ENCODE peak calls at places on chromosomes 11 and 22, in six cellular contexts. N is EL; Z is cardiac fibroblast; S is tibial nerve; B is MCF 10A; X is activated CD4-positive, alpha-beta T cell treated with anti-CD3 and anti-CD28 coated beads for 4 hours. P is an unnamed sample.

GRCh38 chr11:6667733-6668374 is 12.2 kb upstream of the DCHS1 start:
- DNase-seq in N (peak; percentile 52), Z (peak; percentile 61), S (no peak), B (peak; percentile 43), X (peak; percentile 36), P (no peak)

GRCh38 chr22:25027552-25027951 is 75.0 kb downstream of the KIAA1671 start:
- DNase-seq in N (no peak), Z (peak; percentile 63), S (no peak), B (peak; percentile 40), X (no peak), P (no peak)

GRCh38 chr22:22219140-22219996 is 25.2 kb upstream of the VPREB1 start:
- DNase-seq in N (no peak), Z (no peak), S (no peak), B (no peak), X (no peak), P (no peak)

GRCh38 chr11:4466168-4466891 is 16.1 kb upstream of the OR52K1 start:
- DNase-seq in N (no peak), Z (no peak), S (no peak), B (no peak), X (no peak), P (no peak)

GRCh38 chr11:8683115-8683807 is 669 bp downstream of the RPL27A start:
- DNase-seq in N (no peak), Z (no peak), S (no peak), B (no peak), X (no peak), P (no peak)

GRCh38 chr11:13826505-13827278 is 135.8 kb upstream of the SPON1 start:
- DNase-seq in N (peak; percentile 2), Z (no peak), S (no peak), B (peak; percentile 54), X (no peak), P (peak; percentile 77)

GRCh38 chr11:72040497-72041363 is 39.6 kb downstream of the NUMA1 start:
- DNase-seq in N (peak; percentile 92), Z (peak; percentile 97), S (peak; percentile 96), B (peak; percentile 91), X (peak; percentile 72), P (peak; percentile 98)

GRCh38 chr22:49042877-49043859 is 784.5 kb downstream of the BRD1 start:
- DNase-seq in N (no peak), Z (no peak), S (no peak), B (no peak), X (no peak), P (no peak)

GRCh38 chr22:31148953-31149627 is 8.8 kb upstream of the PLA2G3 start:
- DNase-seq in N (peak; percentile 82), Z (peak; percentile 90), S (peak; percentile 53), B (peak; percentile 75), X (peak; percentile 16), P (no peak)

GRCh38 chr11:130379276-130379675 is 49.1 kb downstream of the ADAMTS8 start:
- DNase-seq in N (no peak), Z (no peak), S (no peak), B (no peak), X (no peak), P (no peak)

P was measured in esophagus muscularis mucosa.